ENCODE peak calls at places on chromosomes 6 and 20, in four cellular contexts. Z is fibroblast of mammary gland; B is activated CD4-positive, alpha-beta T cell treated with anti-CD3 and anti-CD28 coated beads for 4 hours; W is AG09319. A is an unnamed sample.

GRCh38 chr6:31814677-31815024 is 432 bp downstream of the HSPA1L start:
- DNase-seq in Z (peak), B (peak), W (peak), A (peak)

GRCh38 chr20:32261644-32262043 is 15.8 kb upstream of the KIF3B start:
- DNase-seq in Z (no peak), B (no peak), W (no peak), A (no peak)

GRCh38 chr6:15296735-15297134 is 50.9 kb downstream of the JARID2 start:
- DNase-seq in Z (no peak), B (no peak), W (no peak), A (no peak)

GRCh38 chr20:5835234-5835845 is 85.1 kb downstream of the SHLD1 start:
- DNase-seq in Z (peak), B (no peak), W (no peak), A (peak)

GRCh38 chr20:12012241-12013222 is 94.8 kb downstream of the BTBD3 start:
- DNase-seq in Z (peak), B (no peak), W (no peak), A (peak)

GRCh38 chr20:14561733-14562132 is 224.3 kb upstream of the FLRT3 start:
- DNase-seq in Z (peak), B (no peak), W (no peak), A (peak)

GRCh38 chr6:163538331-163538730 is 123.8 kb downstream of the QKI start:
- DNase-seq in Z (no peak), B (no peak), W (no peak), A (no peak)

GRCh38 chr6:69866351-69867074 is at the start of gene COL19A1:
- DNase-seq in Z (no peak), B (peak), W (no peak), A (no peak)

GRCh38 chr20:59737816-59738215 is 133.5 kb downstream of the PHACTR3 start:
- DNase-seq in Z (no peak), B (no peak), W (no peak), A (no peak)